ENCODE peak calls at places on chromosome 5, in eight cellular contexts. O, H, K, M, C, Z, D and V are unnamed samples.

GRCh38 chr5:1546556-1546955 is 22.8 kb upstream of the LPCAT1 start:
- DNase-seq in O (no peak), H (no peak), K (no peak), M (no peak), C (no peak), Z (no peak), D (peak; percentile 51), V (no peak)

GRCh38 chr5:85069659-85070640 is 685.3 kb upstream of the EDIL3 start:
- DNase-seq in O (no peak), H (no peak), K (no peak), M (no peak), C (no peak), Z (no peak), D (no peak), V (no peak)

GRCh38 chr5:67268233-67269011 is 71.8 kb upstream of the CD180 start:
- DNase-seq in O (peak; percentile 37), H (no peak), K (no peak), M (no peak), C (no peak), Z (peak; percentile 30), D (peak; percentile 63), V (peak; percentile 56)

GRCh38 chr5:118620201-118620600 is 368.1 kb downstream of the DTWD2 start:
- DNase-seq in O (no peak), H (no peak), K (no peak), M (no peak), C (no peak), Z (no peak), D (no peak), V (no peak)

GRCh38 chr5:58073246-58073645 is 386.6 kb downstream of the PLK2 start:
- DNase-seq in O (no peak), H (no peak), K (no peak), M (no peak), C (no peak), Z (no peak), D (no peak), V (no peak)

GRCh38 chr5:30387974-30388632 is 805.4 kb upstream of the CDH6 start:
- DNase-seq in O (no peak), H (no peak), K (no peak), M (no peak), C (no peak), Z (no peak), D (no peak), V (no peak)

GRCh38 chr5:124411089-124411488 is 335.4 kb downstream of the ZNF608 start:
- DNase-seq in O (no peak), H (no peak), K (no peak), M (no peak), C (no peak), Z (no peak), D (no peak), V (no peak)

GRCh38 chr5:154740957-154741356 is 14.2 kb upstream of the LARP1 start:
- DNase-seq in O (no peak), H (no peak), K (no peak), M (no peak), C (no peak), Z (no peak), D (no peak), V (no peak)

GRCh38 chr5:132136906-132137305 is 63.3 kb downstream of the CSF2 start:
- DNase-seq in O (no peak), H (no peak), K (no peak), M (no peak), C (no peak), Z (no peak), D (no peak), V (peak; percentile 73)

GRCh38 chr5:138955013-138955660 is 80.0 kb upstream of the LRRTM2 start:
- DNase-seq in O (no peak), H (no peak), K (no peak), M (no peak), C (no peak), Z (no peak), D (no peak), V (no peak)

GRCh38 chr5:42756630-42757601 is at the start of gene CCDC152:
- DNase-seq in O (no peak), H (peak; percentile 44), K (peak; percentile 71), M (no peak), C (peak; percentile 52), Z (no peak), D (peak; percentile 64), V (no peak)

GRCh38 chr5:61450880-61451279 is 118.8 kb downstream of the ZSWIM6 start:
- DNase-seq in O (no peak), H (no peak), K (no peak), M (no peak), C (no peak), Z (no peak), D (no peak), V (no peak)

GRCh38 chr5:132394681-132395259 is 25.3 kb downstream of the SLC22A5 start:
- DNase-seq in O (no peak), H (no peak), K (no peak), M (no peak), C (no peak), Z (no peak), D (peak; percentile 55), V (no peak)

GRCh38 chr5:83564069-83564749 is 92.7 kb downstream of the VCAN start:
- DNase-seq in O (peak; percentile 1), H (no peak), K (no peak), M (peak; percentile 75), C (peak; percentile 40), Z (no peak), D (no peak), V (no peak)

GRCh38 chr5:123708074-123708806 is 196.3 kb downstream of the CSNK1G3 start:
- DNase-seq in O (no peak), H (no peak), K (no peak), M (no peak), C (no peak), Z (no peak), D (no peak), V (no peak)

GRCh38 chr5:83009408-83009807 is 67.8 kb downstream of the TMEM167A start:
- DNase-seq in O (no peak), H (no peak), K (no peak), M (no peak), C (no peak), Z (no peak), D (no peak), V (no peak)

GRCh38 chr5:15489571-15490235 is 10.3 kb upstream of the FBXL7 start:
- DNase-seq in O (no peak), H (no peak), K (no peak), M (no peak), C (no peak), Z (no peak), D (no peak), V (no peak)

GRCh38 chr5:67897980-67898379 is 317.6 kb upstream of the PIK3R1 start:
- DNase-seq in O (no peak), H (no peak), K (no peak), M (no peak), C (no peak), Z (no peak), D (no peak), V (peak; percentile 66)

GRCh38 chr5:172065431-172066065 is 59.1 kb upstream of the FBXW11 start:
- DNase-seq in O (no peak), H (no peak), K (no peak), M (no peak), C (no peak), Z (no peak), D (peak; percentile 78), V (no peak)

GRCh38 chr5:168076561-168076991 is 214.9 kb upstream of the WWC1 start:
- DNase-seq in O (peak; percentile 18), H (no peak), K (peak; percentile 15), M (peak; percentile 10), C (no peak), Z (peak; percentile 56), D (peak; percentile 77), V (no peak)

GRCh38 chr5:133292300-133292699 is 240.5 kb downstream of the HSPA4 start:
- DNase-seq in O (no peak), H (no peak), K (peak; percentile 20), M (no peak), C (no peak), Z (no peak), D (no peak), V (peak; percentile 69)

GRCh38 chr5:74030821-74031220 is 404.8 kb downstream of the ARHGEF28 start:
- DNase-seq in O (no peak), H (no peak), K (no peak), M (no peak), C (no peak), Z (no peak), D (peak; percentile 78), V (no peak)

GRCh38 chr5:172903790-172904189 is 55.4 kb upstream of the RPL26L1 start:
- DNase-seq in O (no peak), H (no peak), K (no peak), M (no peak), C (no peak), Z (no peak), D (peak; percentile 82), V (peak; percentile 95)

GRCh38 chr5:67998709-67999251 is 216.8 kb upstream of the PIK3R1 start:
- DNase-seq in O (no peak), H (no peak), K (no peak), M (peak; percentile 34), C (no peak), Z (no peak), D (peak; percentile 66), V (no peak)

GRCh38 chr5:142353093-142353472 is 28.3 kb upstream of the SPRY4 start:
- DNase-seq in O (peak; percentile 28), H (no peak), K (no peak), M (no peak), C (no peak), Z (no peak), D (peak; percentile 67), V (no peak)

GRCh38 chr5:172696171-172696849 is 55.2 kb downstream of the NEURL1B start:
- DNase-seq in O (no peak), H (no peak), K (no peak), M (no peak), C (no peak), Z (no peak), D (no peak), V (no peak)

GRCh38 chr5:96079075-96079474 is 117.4 kb upstream of the ELL2 start:
- DNase-seq in O (no peak), H (no peak), K (peak; percentile 46), M (no peak), C (no peak), Z (no peak), D (no peak), V (no peak)

GRCh38 chr5:172173771-172174170 is 14.3 kb downstream of the STK10 start:
- DNase-seq in O (no peak), H (peak; percentile 57), K (peak; percentile 91), M (peak; percentile 65), C (peak; percentile 28), Z (no peak), D (no peak), V (peak; percentile 53)

GRCh38 chr5:169344629-169345028 is 43.7 kb upstream of the SLIT3 start:
- DNase-seq in O (no peak), H (no peak), K (no peak), M (no peak), C (no peak), Z (no peak), D (no peak), V (no peak)

GRCh38 chr5:33675958-33676464 is 215.8 kb downstream of the ADAMTS12 start:
- DNase-seq in O (no peak), H (no peak), K (no peak), M (peak; percentile 77), C (no peak), Z (no peak), D (no peak), V (no peak)

GRCh38 chr5:3954633-3955032 is 359.0 kb downstream of the IRX1 start:
- DNase-seq in O (no peak), H (no peak), K (no peak), M (no peak), C (no peak), Z (no peak), D (no peak), V (no peak)

GRCh38 chr5:116673453-116673852 is 98.8 kb upstream of the SEMA6A start:
- DNase-seq in O (no peak), H (no peak), K (no peak), M (no peak), C (no peak), Z (no peak), D (no peak), V (no peak)

GRCh38 chr5:122468351-122469111 is 156.5 kb downstream of the SNCAIP start:
- DNase-seq in O (no peak), H (no peak), K (no peak), M (no peak), C (no peak), Z (no peak), D (no peak), V (no peak)